ENCODE peak calls at places on chromosomes 16 and 17, in eight cellular contexts. O, M, B, P, Y, F, W and E are unnamed samples. For H3K4me1, the result is how much of the 10 kb centered on the place peaks cover.

GRCh38 chr17:28406478-28406824 is 439 bp upstream of the SLC46A1 start:
- DNase-seq in O (no peak), M (no peak), B (no peak), P (peak), Y (peak), F (no peak), W (no peak), E (no peak)

GRCh38 chr17:5541610-5542202 is 42.6 kb downstream of the NLRP1 start:
- DNase-seq in O (no peak), M (no peak), B (no peak), P (peak), Y (no peak), F (no peak), W (no peak), E (no peak)

GRCh38 chr16:11634307-11634706 is 33.9 kb upstream of the SNN start:
- DNase-seq in O (no peak), M (no peak), B (no peak), P (no peak), Y (no peak), F (no peak), W (no peak), E (no peak)

GRCh38 chr17:81291662-81292061 is 3.4 kb downstream of the SLC38A10 start:
- DNase-seq in O (peak), M (no peak), B (peak), P (peak), Y (peak), F (peak), W (peak), E (peak)

GRCh38 chr16:86363057-86363490 is 147.3 kb upstream of the FOXF1 start:
- DNase-seq in O (no peak), M (no peak), B (no peak), P (no peak), Y (no peak), F (no peak), W (no peak), E (no peak)

GRCh38 chr16:83704656-83705055 is 103.1 kb upstream of the HSBP1 start:
- DNase-seq in O (no peak), M (no peak), B (no peak), P (no peak), Y (no peak), F (no peak), W (no peak), E (no peak)

GRCh38 chr17:75983501-75984181 is 4.6 kb downstream of the TEN1 start:
- DNase-seq in O (peak), M (no peak), B (no peak), P (no peak), Y (peak), F (no peak), W (no peak), E (peak)

GRCh38 chr17:82872591-82873520 is 33.0 kb upstream of the ZNF750 start:
- DNase-seq in O (no peak), M (no peak), B (no peak), P (no peak), Y (no peak), F (no peak), W (no peak), E (no peak)

GRCh38 chr17:66995944-66996343 is 31.4 kb downstream of the CACNG4 start:
- DNase-seq in O (no peak), M (no peak), B (no peak), P (no peak), Y (no peak), F (no peak), W (no peak), E (no peak)

GRCh38 chr17:15341385-15341849 is at the start of gene TEKT3:
- DNase-seq in O (peak), M (peak), B (no peak), P (peak), Y (peak), F (no peak), W (peak), E (peak)

GRCh38 chr17:59427425-59427921 is 96.0 kb downstream of the YPEL2 start:
- DNase-seq in O (no peak), M (no peak), B (no peak), P (no peak), Y (peak), F (peak), W (no peak), E (no peak)

GRCh38 chr16:1069154-1069553 is 3.4 kb upstream of the SSTR5 start:
- DNase-seq in O (no peak), M (no peak), B (no peak), P (no peak), Y (peak), F (no peak), W (no peak), E (no peak)

GRCh38 chr17:77146882-77147281 is 6.1 kb downstream of the SEC14L1 start:
- DNase-seq in O (no peak), M (no peak), B (no peak), P (no peak), Y (peak), F (no peak), W (no peak), E (peak)

GRCh38 chr16:56354746-56355145 is 70.6 kb downstream of the AMFR start:
- DNase-seq in O (peak), M (no peak), B (no peak), P (no peak), Y (no peak), F (no peak), W (peak), E (no peak)

GRCh38 chr17:81731271-81731670 is 19.2 kb downstream of the SLC25A10 start:
- DNase-seq in O (no peak), M (no peak), B (no peak), P (no peak), Y (no peak), F (no peak), W (no peak), E (no peak)

GRCh38 chr16:81321537-81321936 is 6.8 kb downstream of the GAN start:
- DNase-seq in O (no peak), M (no peak), B (no peak), P (no peak), Y (no peak), F (no peak), W (no peak), E (no peak)

GRCh38 chr16:68414581-68414980 is 33.7 kb downstream of the SMPD3 start:
- DNase-seq in O (no peak), M (no peak), B (no peak), P (no peak), Y (no peak), F (no peak), W (no peak), E (no peak)

GRCh38 chr16:79845734-79846135 is 245.2 kb upstream of the MAF start:
- DNase-seq in O (no peak), M (no peak), B (no peak), P (no peak), Y (no peak), F (no peak), W (no peak), E (no peak)

GRCh38 chr17:78779848-78780247 is 2.2 kb downstream of the CYTH1 start:
- DNase-seq in O (no peak), M (no peak), B (peak), P (peak), Y (no peak), F (peak), W (no peak), E (no peak)

GRCh38 chr17:80395402-80396151 is 19.4 kb upstream of the ENDOV start:
- DNase-seq in O (no peak), M (no peak), B (no peak), P (no peak), Y (no peak), F (no peak), W (no peak), E (no peak)

GRCh38 chr16:87417511-87417910 is 25.4 kb downstream of the MAP1LC3B start:
- DNase-seq in O (no peak), M (no peak), B (no peak), P (no peak), Y (no peak), F (no peak), W (no peak), E (no peak)

GRCh38 chr17:32502710-32503109 is 15.9 kb downstream of the CDK5R1 start:
- DNase-seq in O (no peak), M (no peak), B (no peak), P (no peak), Y (no peak), F (no peak), W (no peak), E (no peak)

GRCh38 chr17:42720996-42721583 is 23.8 kb downstream of the EZH1 start:
- DNase-seq in O (no peak), M (peak), B (peak), P (peak), Y (no peak), F (peak), W (no peak), E (no peak)

GRCh38 chr17:64291268-64291851 is 28.3 kb upstream of the TEX2 start:
- DNase-seq in O (no peak), M (no peak), B (no peak), P (no peak), Y (peak), F (no peak), W (no peak), E (no peak)

GRCh38 chr17:57703273-57703672 is 41.8 kb downstream of the CCDC182 start:
- DNase-seq in O (no peak), M (no peak), B (no peak), P (no peak), Y (no peak), F (no peak), W (no peak), E (no peak)

GRCh38 chr16:70777973-70778406 is 23.0 kb downstream of the VAC14 start:
- DNase-seq in O (peak), M (no peak), B (no peak), P (no peak), Y (no peak), F (no peak), W (no peak), E (no peak)

GRCh38 chr16:22373662-22374310 is 633 bp downstream of the CDR2 start:
- DNase-seq in O (peak), M (peak), B (peak), P (peak), Y (peak), F (peak), W (peak), E (peak)

GRCh38 chr16:65323655-65324237 is 201.9 kb upstream of the CDH11 start:
- DNase-seq in O (no peak), M (no peak), B (no peak), P (no peak), Y (no peak), F (no peak), W (no peak), E (no peak)

GRCh38 chr17:59558039-59558438 is 7.4 kb upstream of the DHX40 start:
- DNase-seq in O (no peak), M (no peak), B (no peak), P (no peak), Y (no peak), F (no peak), W (no peak), E (no peak)

GRCh38 chr17:61833536-61834203 is 29.7 kb downstream of the BRIP1 start:
- DNase-seq in O (no peak), M (no peak), B (no peak), P (no peak), Y (no peak), F (no peak), W (no peak), E (no peak)

GRCh38 chr17:31693433-31694210 is 165.4 kb downstream of the COPRS start:
- DNase-seq in O (no peak), M (no peak), B (no peak), P (no peak), Y (no peak), F (no peak), W (no peak), E (no peak)

GRCh38 chr17:47879028-47879585 is 16.9 kb upstream of the SP2 start:
- DNase-seq in O (no peak), M (no peak), B (no peak), P (no peak), Y (no peak), F (no peak), W (no peak), E (no peak)

GRCh38 chr17:65707780-65708179 is 146.3 kb upstream of the AXIN2 start:
- DNase-seq in O (no peak), M (no peak), B (no peak), P (no peak), Y (no peak), F (no peak), W (no peak), E (no peak)

DNA sequence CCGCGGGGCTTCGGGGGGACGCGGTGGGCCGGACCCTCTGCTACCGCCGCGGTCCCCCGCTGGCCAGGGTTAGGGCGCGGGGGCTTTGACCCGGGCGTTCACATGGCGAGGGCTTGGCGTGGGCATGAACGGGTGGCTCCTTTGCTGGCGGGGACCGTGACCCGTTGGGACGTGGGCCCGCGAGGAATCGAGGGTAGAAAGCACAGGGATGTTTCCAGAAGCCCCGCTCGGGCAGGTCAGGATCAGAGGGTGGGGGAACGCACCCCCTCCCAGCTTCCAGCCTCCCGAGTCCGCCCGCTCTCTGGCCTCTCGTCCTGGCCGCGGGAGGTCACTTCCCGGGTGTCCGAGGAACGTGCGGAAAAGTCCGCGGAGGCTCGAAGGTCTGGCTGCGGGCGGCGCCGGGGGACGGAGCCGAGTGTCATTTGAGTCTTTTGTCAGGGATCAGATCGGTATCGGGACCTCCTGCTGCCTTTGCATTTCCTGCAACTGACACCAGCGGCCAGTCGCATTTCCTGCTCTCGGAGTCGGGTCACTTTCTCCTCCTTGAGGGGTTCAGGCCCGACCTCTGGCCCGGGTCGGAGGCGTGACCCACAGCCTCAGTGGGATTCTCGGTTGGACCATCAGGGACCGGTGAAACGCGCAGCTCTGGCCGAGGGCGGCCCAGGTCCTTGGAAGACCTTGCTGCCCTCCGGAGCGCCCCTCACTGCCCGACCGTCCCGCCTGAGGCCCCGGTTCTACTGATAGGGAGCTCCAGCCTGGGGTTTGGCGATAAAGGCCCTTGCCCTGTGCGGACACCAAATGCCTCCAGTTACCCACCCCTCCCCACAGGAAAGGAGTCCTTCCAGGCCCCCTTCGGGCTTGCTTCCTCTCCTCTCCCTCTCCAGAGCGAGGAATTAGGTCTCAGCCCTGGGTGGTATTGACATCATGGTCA is 702 bp upstream of the WNT3 start:
- DNase-seq in O (no peak), M (peak), B (no peak), P (peak), Y (no peak), F (no peak), W (no peak), E (no peak)
- H3K4me1 ChIP-seq in O (under half), M (under half), B (under half), P (under half), Y (under half), F (under half), W (under half), E (under half)

DNA sequence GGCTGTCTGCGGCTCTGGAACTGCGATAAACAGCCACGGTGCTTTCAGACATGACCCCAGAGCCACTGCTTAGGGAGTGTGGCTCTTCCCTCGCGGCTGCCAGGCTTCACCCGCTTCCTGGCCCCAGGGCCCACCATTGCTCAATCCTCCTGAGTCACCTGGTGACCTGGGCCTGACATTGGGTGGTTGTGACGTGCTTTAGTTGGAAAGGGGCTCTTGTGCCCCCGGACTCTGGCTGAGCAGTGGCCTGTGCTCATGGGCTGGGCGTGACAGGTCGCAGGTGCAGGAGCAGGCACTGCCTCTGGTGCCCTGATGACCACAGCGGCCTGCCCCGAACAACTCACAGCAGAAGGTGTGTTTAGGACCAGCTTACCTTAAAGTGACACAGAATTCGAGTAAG is 8.6 kb upstream of the NUDT16L1 start:
- DNase-seq in O (no peak), M (no peak), B (no peak), P (no peak), Y (no peak), F (no peak), W (no peak), E (no peak)
- H3K4me3 ChIP-seq in O (no peak), M (no peak), B (no peak), P (no peak), Y (no peak), F (no peak), W (no peak), E (no peak)

GRCh38 chr16:2470234-2470601 is 879 bp upstream of the NTN3 start:
- DNase-seq in O (no peak), M (no peak), B (no peak), P (no peak), Y (no peak), F (no peak), W (no peak), E (no peak)

GRCh38 chr16:2471653-2472487 is 773 bp downstream of the NTN3 start:
- DNase-seq in O (no peak), M (no peak), B (no peak), P (peak), Y (no peak), F (no peak), W (no peak), E (no peak)

GRCh38 chr16:2471016-2471652 is at the start of gene NTN3:
- DNase-seq in O (no peak), M (peak), B (no peak), P (peak), Y (no peak), F (no peak), W (no peak), E (no peak)

GRCh38 chr16:2469399-2470233 is 1.5 kb upstream of the NTN3 start:
- DNase-seq in O (no peak), M (no peak), B (no peak), P (no peak), Y (no peak), F (no peak), W (no peak), E (no peak)

DNA sequence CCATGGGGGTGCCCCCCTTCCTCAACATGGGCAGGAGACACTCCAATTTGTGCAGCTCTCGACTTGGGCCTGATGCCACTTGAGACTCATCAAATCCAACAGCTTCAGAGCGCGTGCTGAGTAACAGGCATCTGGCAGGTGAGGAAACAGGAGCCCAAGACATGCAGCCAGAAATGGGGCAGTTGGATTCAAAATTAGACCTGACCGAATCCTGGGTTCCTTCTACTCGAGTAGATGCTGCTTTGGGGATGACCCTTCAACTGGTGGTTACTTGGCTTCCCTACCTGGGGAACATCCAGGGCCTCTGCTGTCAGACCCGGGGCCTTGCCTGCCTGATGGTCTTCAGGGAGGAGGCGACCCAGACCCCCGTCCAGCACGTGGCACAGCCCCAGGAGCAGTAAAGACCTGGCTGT is 488 bp upstream of the NTN3 start:
- DNase-seq in O (no peak), M (no peak), B (no peak), P (no peak), Y (no peak), F (no peak), W (no peak), E (no peak)
- H3K27ac ChIP-seq in O (no peak), M (no peak), B (no peak), P (no peak), Y (peak), F (no peak), W (no peak), E (no peak)

GRCh38 chr16:24612656-24613055 is 73.3 kb downstream of the RBBP6 start:
- DNase-seq in O (no peak), M (no peak), B (no peak), P (no peak), Y (no peak), F (no peak), W (no peak), E (no peak)

DNA sequence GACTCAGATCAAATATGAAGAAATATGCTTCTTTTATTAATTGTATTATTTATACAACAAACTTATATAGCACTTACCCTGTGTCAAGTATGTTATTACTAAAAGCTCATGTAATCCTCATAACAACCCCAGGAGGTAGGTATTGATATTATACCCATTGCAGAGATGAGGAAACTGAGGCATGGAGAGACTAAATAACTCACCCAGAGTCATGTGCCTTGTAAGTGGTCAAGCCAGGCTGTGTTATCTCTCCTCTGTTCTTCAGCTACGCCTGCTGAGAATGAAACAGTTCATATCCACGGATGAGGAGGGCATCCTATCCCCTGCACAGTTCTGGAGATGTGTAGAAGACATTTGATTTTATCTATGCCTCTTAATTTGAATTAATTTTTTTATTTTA is 78.1 kb downstream of the RBBP6 start:
- DNase-seq in O (no peak), M (no peak), B (no peak), P (no peak), Y (no peak), F (no peak), W (no peak), E (no peak)
- H3K4me1 ChIP-seq in O (under half), M (under half), B (under half), P (under half), Y (under half), F (under half), W (under half), E (under half)

DNA sequence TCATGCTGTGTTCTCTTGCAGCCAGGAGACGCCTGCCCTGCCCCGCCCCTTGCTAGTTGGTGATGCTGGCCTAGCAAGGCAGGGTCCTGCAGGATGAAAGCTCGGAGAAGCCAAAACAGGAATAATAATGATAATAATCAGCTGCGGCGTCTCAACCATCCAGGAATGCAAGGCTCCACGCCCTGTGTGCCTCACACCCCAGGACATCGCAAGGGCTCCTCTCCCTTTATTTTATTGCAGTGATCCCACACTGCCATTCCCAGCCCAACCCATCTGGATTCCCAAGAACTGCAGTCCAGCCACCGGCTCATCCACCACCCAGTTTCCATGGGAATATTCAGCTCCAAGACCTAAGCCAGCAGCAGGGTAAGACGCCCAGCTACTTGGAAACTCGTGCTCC is 21.0 kb upstream of the ZNF652 start:
- DNase-seq in O (no peak), M (no peak), B (no peak), P (no peak), Y (no peak), F (no peak), W (no peak), E (no peak)
- H3K4me3 ChIP-seq in O (no peak), M (no peak), B (no peak), P (no peak), Y (no peak), F (no peak), W (no peak), E (no peak)